ENCODE peak calls at places on chromosomes 4 and X, in five cellular contexts. B, G, C, A and Y are unnamed samples.

GRCh38 chr4:26729547-26729946 is 131.1 kb upstream of the STIM2 start:
- DNase-seq in B (no peak), G (no peak), C (no peak), A (no peak), Y (no peak)

GRCh38 chrX:71148278-71148663 is 3.6 kb downstream of the NLGN3 start:
- DNase-seq in B (no peak), G (no peak), C (no peak), A (no peak), Y (no peak)

GRCh38 chr4:188647820-188648380 is 508.7 kb downstream of the TRIML1 start:
- DNase-seq in B (no peak), G (no peak), C (no peak), A (peak; percentile 32), Y (no peak)

GRCh38 chrX:56764975-56765791 is 36.1 kb downstream of the NBDY start:
- DNase-seq in B (no peak), G (no peak), C (no peak), A (no peak), Y (no peak)

GRCh38 chr4:103207673-103208072 is 9.5 kb upstream of the CENPE start:
- DNase-seq in B (no peak), G (no peak), C (no peak), A (peak; percentile 84), Y (no peak)

GRCh38 chr4:111821342-111821741 is 323.9 kb upstream of the FAM241A start:
- DNase-seq in B (no peak), G (no peak), C (no peak), A (no peak), Y (no peak)

GRCh38 chr4:6956434-6957147 is 47.0 kb downstream of the TBC1D14 start:
- DNase-seq in B (no peak), G (no peak), C (no peak), A (no peak), Y (no peak)

GRCh38 chr4:70722199-70722791 is 531 bp downstream of the RUFY3 start:
- DNase-seq in B (no peak), G (no peak), C (peak; percentile 68), A (peak; percentile 61), Y (no peak)

GRCh38 chrX:134782796-134783195 is 124.5 kb upstream of the PLAC1 start:
- DNase-seq in B (no peak), G (no peak), C (peak; percentile 71), A (no peak), Y (no peak)

GRCh38 chr4:176031927-176032326 is 33.7 kb upstream of the WDR17 start:
- DNase-seq in B (no peak), G (no peak), C (no peak), A (peak; percentile 20), Y (no peak)

GRCh38 chr4:184168406-184169019 is 49.2 kb downstream of the ENPP6 start:
- DNase-seq in B (no peak), G (peak; percentile 8), C (peak; percentile 66), A (peak; percentile 95), Y (no peak)
- H3K4me3 ChIP-seq in B (no peak overlapping the region), G (no peak overlapping the region), C (no peak overlapping the region), A (no peak overlapping the region), Y (peak overlapping the region; percentile 36)

GRCh38 chr4:118993329-118993728 is 104.7 kb downstream of the SYNPO2 start:
- DNase-seq in B (no peak), G (no peak), C (no peak), A (no peak), Y (no peak)

GRCh38 chr4:118989098-118990080 is 100.7 kb downstream of the SYNPO2 start:
- DNase-seq in B (no peak), G (peak; percentile 96), C (peak; percentile 90), A (no peak), Y (no peak)

GRCh38 chr4:118992149-118992548 is 103.5 kb downstream of the SYNPO2 start:
- DNase-seq in B (no peak), G (no peak), C (no peak), A (no peak), Y (no peak)

GRCh38 chr4:118994030-118994429 is 105.4 kb downstream of the SYNPO2 start:
- DNase-seq in B (no peak), G (no peak), C (no peak), A (no peak), Y (no peak)

GRCh38 chr4:118991686-118992085 is 103.0 kb downstream of the SYNPO2 start:
- DNase-seq in B (no peak), G (no peak), C (no peak), A (peak; percentile 41), Y (no peak)
- H3K4me3 ChIP-seq in B (no peak overlapping the region), G (no peak overlapping the region), C (no peak overlapping the region), A (no peak overlapping the region), Y (no peak overlapping the region)

DNA sequence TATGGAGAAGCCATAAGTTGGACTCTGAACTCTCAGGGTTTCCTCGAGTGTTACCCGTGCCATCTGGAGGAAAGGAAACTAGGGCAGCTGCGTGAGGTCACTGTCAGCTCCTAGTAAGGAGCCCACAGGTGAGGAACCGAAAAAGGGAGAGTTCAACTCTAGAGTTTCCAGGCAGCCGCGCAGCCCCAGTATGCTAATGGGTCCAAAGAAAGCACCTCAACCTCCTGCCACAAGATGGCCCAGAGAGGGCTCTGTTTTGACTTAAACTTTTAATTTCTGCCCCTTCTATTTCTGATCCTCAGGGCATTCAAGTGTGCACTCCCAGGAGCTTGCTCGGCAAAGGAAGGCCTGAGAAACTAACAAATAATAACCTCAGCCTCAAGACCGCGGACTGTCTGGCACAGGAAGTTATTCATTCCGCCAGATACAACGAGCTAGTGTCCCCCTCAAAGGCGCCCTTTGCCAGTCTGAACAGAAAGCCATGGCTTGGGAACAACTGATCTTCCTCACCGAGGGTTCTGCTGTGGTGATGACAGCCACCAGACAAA is 13.9 kb downstream of the SCARB2 start:
- DNase-seq in B (no peak), G (no peak), C (no peak), A (peak; percentile 21), Y (no peak)
- H3K4me3 ChIP-seq in B (no peak overlapping the region), G (no peak overlapping the region), C (no peak overlapping the region), A (no peak overlapping the region), Y (peak overlapping the region; percentile 27)

GRCh38 chr4:182736207-182736606 is 181.0 kb downstream of the DCTD start:
- DNase-seq in B (no peak), G (no peak), C (no peak), A (no peak), Y (no peak)
- H3K4me3 ChIP-seq in B (no peak overlapping the region), G (no peak overlapping the region), C (no peak overlapping the region), A (no peak overlapping the region), Y (no peak overlapping the region)

GRCh38 chr4:173507471-173508385 is 22.3 kb downstream of the HAND2 start:
- DNase-seq in B (no peak), G (no peak), C (no peak), A (peak; percentile 34), Y (no peak)

GRCh38 chr4:173509031-173510001 is 20.7 kb downstream of the HAND2 start:
- DNase-seq in B (no peak), G (no peak), C (peak; percentile 72), A (peak; percentile 70), Y (no peak)

GRCh38 chr4:173505924-173506779 is 23.9 kb downstream of the HAND2 start:
- DNase-seq in B (no peak), G (no peak), C (peak; percentile 78), A (peak; percentile 89), Y (no peak)

GRCh38 chr4:173508386-173509002 is 21.5 kb downstream of the HAND2 start:
- DNase-seq in B (no peak), G (no peak), C (no peak), A (peak; percentile 37), Y (no peak)

GRCh38 chr4:173506780-173507211 is 23.2 kb downstream of the HAND2 start:
- DNase-seq in B (no peak), G (no peak), C (no peak), A (peak; percentile 43), Y (no peak)
- H3K4me3 ChIP-seq in B (no peak overlapping the region), G (no peak overlapping the region), C (no peak overlapping the region), A (no peak overlapping the region), Y (peak overlapping the region; percentile 40)

GRCh38 chr4:67555447-67555846 is 3.1 kb upstream of the STAP1 start:
- DNase-seq in B (no peak), G (no peak), C (no peak), A (no peak), Y (no peak)

GRCh38 chr4:67556426-67556825 is 2.1 kb upstream of the STAP1 start:
- DNase-seq in B (no peak), G (no peak), C (peak; percentile 40), A (no peak), Y (no peak)

DNA sequence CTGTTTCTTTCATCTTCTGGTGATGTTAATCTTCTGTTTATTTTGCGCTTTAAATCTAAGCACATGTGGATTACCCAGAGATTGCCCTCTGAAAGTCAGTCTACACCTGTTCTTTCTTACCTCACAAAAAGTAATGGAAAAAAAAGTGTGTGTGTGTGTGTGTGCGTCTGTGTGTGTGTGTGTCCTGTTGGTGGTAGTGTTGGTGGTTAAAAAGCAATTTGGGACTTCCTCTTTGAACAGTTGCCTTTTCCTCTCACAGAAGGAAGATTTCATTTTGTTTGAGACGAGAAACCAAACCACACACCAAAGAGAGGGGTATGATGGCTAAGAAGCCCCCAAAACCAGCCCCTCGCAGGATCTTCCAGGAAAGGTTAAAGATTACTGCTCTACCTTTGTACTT is at the start of gene STAP1:
- DNase-seq in B (no peak), G (no peak), C (no peak), A (no peak), Y (no peak)
- H3K4me3 ChIP-seq in B (no peak within 1 kb of the TSS), G (no peak within 1 kb of the TSS), C (no peak within 1 kb of the TSS), A (no peak within 1 kb of the TSS), Y (no peak within 1 kb of the TSS)

GRCh38 chr4:3296651-3297050 is 3.8 kb downstream of the RGS12 start:
- DNase-seq in B (no peak), G (no peak), C (no peak), A (peak; percentile 25), Y (no peak)

GRCh38 chr4:3295837-3296624 is 3.2 kb downstream of the RGS12 start:
- DNase-seq in B (no peak), G (no peak), C (no peak), A (no peak), Y (no peak)

GRCh38 chr4:3292571-3293409 is at the start of gene RGS12:
- DNase-seq in B (peak; percentile 86), G (peak; percentile 75), C (peak; percentile 90), A (peak; percentile 93), Y (peak; percentile 72)

GRCh38 chr4:3293410-3294391 is 880 bp downstream of the RGS12 start:
- DNase-seq in B (no peak), G (no peak), C (no peak), A (peak; percentile 23), Y (no peak)

DNA sequence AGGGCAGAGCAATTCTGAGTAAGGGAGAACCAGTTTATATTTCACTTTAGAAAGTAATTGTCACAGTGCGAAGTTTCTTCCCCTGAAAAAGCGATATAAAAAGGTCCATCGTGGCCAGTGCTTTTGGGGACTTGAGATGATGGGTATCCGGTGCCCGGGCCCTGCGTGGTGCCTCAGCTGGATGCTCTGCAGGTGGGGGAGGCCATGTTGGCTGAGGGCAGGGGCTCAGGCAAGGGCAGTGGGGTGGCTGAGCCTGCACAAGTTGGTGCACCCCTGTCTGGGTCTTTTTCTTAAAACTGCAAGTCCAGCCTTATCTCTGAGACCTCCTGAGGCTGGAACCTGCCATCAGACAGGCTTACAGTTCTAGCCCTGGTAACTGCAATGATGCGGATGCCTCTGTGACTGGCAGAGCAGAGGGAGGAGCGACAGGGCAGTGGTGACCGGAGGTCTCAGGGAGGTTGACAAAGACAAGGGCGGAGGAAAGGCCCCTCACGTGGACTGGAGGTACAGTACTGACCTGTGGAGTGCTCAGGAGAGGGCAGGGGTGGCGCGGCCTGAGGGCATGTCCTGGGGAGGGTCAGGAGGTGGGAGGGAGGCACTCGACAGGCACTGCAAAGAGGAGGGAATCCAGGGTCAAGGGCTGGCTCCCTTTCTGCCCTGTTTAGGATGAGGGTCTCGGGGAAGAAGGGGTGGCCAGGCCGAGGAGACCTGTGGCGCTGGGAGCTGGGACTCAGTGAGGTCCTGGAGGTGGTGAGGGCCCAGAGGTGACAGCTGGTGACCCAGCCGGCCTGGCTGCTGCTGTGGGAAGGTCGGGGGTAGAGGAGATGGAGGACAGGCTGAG is 1.8 kb downstream of the RGS12 start:
- DNase-seq in B (no peak), G (no peak), C (no peak), A (no peak), Y (no peak)
- H3K4me3 ChIP-seq in B (no peak overlapping the region), G (no peak overlapping the region), C (peak overlapping the region; percentile 80), A (no peak overlapping the region), Y (no peak overlapping the region)

GRCh38 chr4:150818129-150818528 is 197.0 kb downstream of the LRBA start:
- DNase-seq in B (no peak), G (no peak), C (no peak), A (no peak), Y (no peak)
- H3K4me3 ChIP-seq in B (no peak overlapping the region), G (no peak overlapping the region), C (no peak overlapping the region), A (no peak overlapping the region), Y (no peak overlapping the region)